ENCODE peak calls at places on chromosomes 11 and 22, in seven cellular contexts. W is mesenchymal stem cell, T is IMR-90, X is H1, D is neuronal stem cell, B is mesendoderm, U is trophoblast cell. K is an unnamed sample.
A peak's percentile ranks its signal among the peaks of the same experiment; 100 is the strongest.

GRCh38 chr22:49372530-49373288 is 455.0 kb downstream of the BRD1 start:
- DNase-seq in U (no peak), X (no peak), B (peak; percentile 90), W (no peak), D (no peak), T (no peak), K (peak; percentile 84)

GRCh38 chr11:121035823-121036222 is 11.9 kb downstream of the TBCEL start:
- DNase-seq in B (no peak), D (no peak), U (no peak), W (peak; percentile 54), X (no peak), T (no peak), K (no peak)

GRCh38 chr11:16946477-16947282 is 67.5 kb downstream of the PLEKHA7 start:
- DNase-seq in X (no peak), B (peak; percentile 29), D (no peak), T (no peak), U (no peak), W (no peak), K (no peak)

GRCh38 chr11:65298131-65298535 is 16.5 kb upstream of the CDC42EP2 start:
- DNase-seq in U (no peak), W (peak; percentile 71), B (no peak), D (no peak), X (no peak), T (peak; percentile 78), K (no peak)

GRCh38 chr22:31537019-31537535 is 40.7 kb downstream of the SFI1 start:
- DNase-seq in U (no peak), T (no peak), X (no peak), W (no peak), B (no peak), D (no peak), K (no peak)

GRCh38 chr11:48182860-48183526 is 33.6 kb upstream of the OR4B1 start:
- DNase-seq in U (peak; percentile 41), W (no peak), X (no peak), T (no peak), D (no peak), B (no peak), K (no peak)

GRCh38 chr11:3914807-3915206 is 59.3 kb downstream of the STIM1 start:
- DNase-seq in D (no peak), T (no peak), W (peak; percentile 35), X (no peak), U (no peak), B (no peak), K (no peak)

GRCh38 chr22:35102663-35103062 is 36.7 kb downstream of the ISX start:
- DNase-seq in U (peak; percentile 17), D (no peak), B (peak; percentile 90), T (peak; percentile 2), X (peak; percentile 53), W (no peak), K (peak; percentile 72)

GRCh38 chr11:106271686-106272085 is 194.2 kb downstream of the AASDHPPT start:
- DNase-seq in X (no peak), B (no peak), W (no peak), U (peak; percentile 55), T (peak; percentile 21), D (no peak), K (no peak)

GRCh38 chr22:30432520-30432919 is 7.0 kb downstream of the MTFP1 start:
- DNase-seq in D (no peak), X (no peak), W (no peak), B (no peak), T (no peak), U (no peak), K (no peak)

GRCh38 chr11:65932558-65932919 is 12.7 kb upstream of the TSGA10IP start:
- DNase-seq in U (peak; percentile 41), D (no peak), B (peak; percentile 60), W (no peak), X (peak; percentile 60), T (no peak), K (peak; percentile 61)

GRCh38 chr11:87437844-87438223 is 400.1 kb downstream of the TMEM135 start:
- DNase-seq in U (peak; percentile 72), B (peak; percentile 60), X (no peak), W (no peak), D (no peak), T (peak; percentile 84), K (no peak)

GRCh38 chr11:16606784-16607674 is 131.4 kb upstream of the C11orf58 start:
- DNase-seq in W (peak; percentile 60), U (no peak), D (peak; percentile 53), X (peak; percentile 72), T (peak; percentile 41), B (peak; percentile 50), K (peak; percentile 50)

GRCh38 chr11:64343740-64344133 is 3.7 kb downstream of the CCDC88B start:
- DNase-seq in X (no peak), D (no peak), T (no peak), U (peak; percentile 32), W (no peak), B (no peak), K (peak; percentile 64)

GRCh38 chr22:45317551-45318167 is 7.9 kb downstream of the FAM118A start:
- DNase-seq in D (no peak), B (peak; percentile 72), U (no peak), X (peak; percentile 54), T (peak; percentile 37), W (peak; percentile 17), K (peak; percentile 63)

GRCh38 chr11:116078101-116078561 is 573.9 kb upstream of the CADM1 start:
- DNase-seq in X (no peak), U (no peak), W (peak; percentile 3), T (peak; percentile 20), B (peak; percentile 98), D (peak; percentile 27), K (peak; percentile 57)

GRCh38 chr11:116792869-116793475 is 1.3 kb upstream of the APOA5 start:
- DNase-seq in T (peak; percentile 73), D (no peak), B (no peak), U (no peak), X (no peak), W (peak; percentile 40), K (no peak)

GRCh38 chr11:66593303-66593635 is 284 bp downstream of the CCS start:
- DNase-seq in U (no peak), D (no peak), X (no peak), W (no peak), B (no peak), T (no peak), K (no peak)

GRCh38 chr22:21684492-21685163 is 18.8 kb downstream of the PPIL2 start:
- DNase-seq in D (no peak), T (no peak), X (no peak), B (no peak), U (no peak), W (no peak), K (no peak)
- H3K23ac ChIP-seq in D (peak overlapping the region; percentile 89), T (no peak overlapping the region), X (no peak overlapping the region), B (no peak overlapping the region), U (no peak overlapping the region), W (no peak overlapping the region), K (no peak overlapping the region)

GRCh38 chr11:76835928-76836612 is 24.6 kb upstream of the ACER3 start:
- DNase-seq in T (peak; percentile 68), X (no peak), U (no peak), W (peak; percentile 46), D (no peak), B (no peak), K (no peak)

GRCh38 chr11:76835030-76835429 is 25.7 kb upstream of the ACER3 start:
- DNase-seq in T (no peak), B (no peak), U (no peak), X (no peak), D (no peak), W (no peak), K (no peak)

GRCh38 chr11:76838422-76839068 is 22.2 kb upstream of the ACER3 start:
- DNase-seq in X (no peak), W (peak; percentile 57), B (peak; percentile 90), U (no peak), T (no peak), D (peak; percentile 33), K (peak; percentile 86)

GRCh38 chr11:76837696-76838421 is 22.9 kb upstream of the ACER3 start:
- DNase-seq in W (no peak), X (no peak), D (no peak), T (no peak), B (no peak), U (no peak), K (no peak)

GRCh38 chr11:76836613-76837291 is 24.0 kb upstream of the ACER3 start:
- DNase-seq in X (no peak), U (no peak), B (no peak), D (no peak), T (no peak), W (no peak), K (no peak)
- H3K23ac ChIP-seq in X (no peak overlapping the region), U (no peak overlapping the region), B (no peak overlapping the region), D (no peak overlapping the region), T (no peak overlapping the region), W (no peak overlapping the region), K (no peak overlapping the region)

DNA sequence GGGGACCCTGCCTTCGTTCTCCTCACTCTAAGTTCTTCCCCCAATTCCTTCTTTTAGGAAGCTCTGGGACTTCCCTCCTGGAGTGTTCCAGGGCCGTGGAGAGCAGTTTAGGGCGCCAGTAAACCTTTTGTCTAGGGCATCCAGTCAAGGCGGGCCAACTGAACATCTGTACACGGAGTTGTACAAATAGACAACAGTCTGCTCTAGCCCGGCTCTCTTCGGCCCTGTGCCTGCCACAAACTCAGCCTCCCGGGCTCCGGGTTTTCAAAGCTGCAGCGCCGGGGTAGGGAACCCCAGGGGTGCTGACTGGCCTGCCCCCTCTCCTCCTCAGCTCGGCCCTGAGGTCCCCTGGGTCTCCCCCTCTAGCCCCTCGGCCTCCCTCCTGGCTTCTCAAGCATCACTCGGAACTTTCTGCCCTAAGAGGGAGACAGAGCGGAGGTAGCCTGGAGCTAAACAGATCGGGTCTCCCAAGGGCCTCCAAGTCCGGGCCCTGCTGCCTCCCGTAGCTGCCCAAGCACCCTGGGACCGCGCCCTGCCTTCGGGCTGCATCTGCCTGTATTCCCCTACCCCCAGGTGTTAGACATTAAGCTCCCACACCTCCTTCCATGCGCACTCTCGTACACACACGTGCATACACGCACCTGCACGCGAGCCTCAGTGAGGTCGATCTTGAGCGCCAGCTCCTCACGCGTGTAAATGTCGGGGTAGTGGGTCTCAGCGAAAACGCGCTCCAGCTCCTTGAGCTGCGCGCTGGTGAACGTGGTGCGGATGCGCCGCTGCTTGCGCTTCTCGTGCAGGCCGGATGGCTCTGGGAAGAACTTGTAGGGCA is 3.3 kb downstream of the PHOX2A start:
- DNase-seq in D (no peak), X (peak; percentile 68), B (peak; percentile 21), T (no peak), W (no peak), U (peak; percentile 50), K (no peak)
- H3K23ac ChIP-seq in D (peak overlapping the region; percentile 94), X (no peak overlapping the region), B (no peak overlapping the region), T (peak overlapping the region; percentile 69), W (no peak overlapping the region), U (no peak overlapping the region), K (no peak overlapping the region)

GRCh38 chr11:128208329-128209220 is 378.8 kb downstream of the ETS1 start:
- DNase-seq in T (peak; percentile 93), D (no peak), W (peak; percentile 69), U (peak; percentile 52), B (no peak), X (no peak), K (no peak)
- H3K23ac ChIP-seq in T (peak overlapping the region; percentile 19), D (no peak overlapping the region), W (no peak overlapping the region), U (no peak overlapping the region), B (no peak overlapping the region), X (no peak overlapping the region), K (no peak overlapping the region)

DNA sequence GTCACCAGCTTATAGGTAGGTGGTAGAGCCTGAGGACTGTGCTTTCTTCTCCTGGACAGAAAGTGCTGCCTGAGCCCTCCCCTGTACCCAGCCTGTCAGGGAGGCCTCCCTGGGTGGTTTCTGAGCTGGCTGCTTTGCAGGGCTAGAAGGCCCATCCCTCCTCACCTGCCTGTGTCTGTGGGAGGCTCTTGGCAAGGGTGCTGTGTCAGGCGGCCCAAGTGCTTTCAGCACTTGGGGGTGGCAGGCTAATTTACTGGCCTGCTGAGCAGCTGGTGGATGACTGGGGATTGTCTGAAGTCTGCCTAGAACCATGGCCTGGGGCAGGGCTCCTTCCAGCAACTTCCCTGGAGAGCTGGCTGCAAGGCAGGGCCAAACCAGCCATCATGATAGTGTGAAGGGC is 139.0 kb upstream of the NAV2 start:
- DNase-seq in B (no peak), D (no peak), U (no peak), T (no peak), X (no peak), W (no peak), K (no peak)
- H3K23ac ChIP-seq in B (no peak overlapping the region), D (no peak overlapping the region), U (no peak overlapping the region), T (no peak overlapping the region), X (no peak overlapping the region), W (no peak overlapping the region), K (no peak overlapping the region)